ENCODE peak calls at places on chromosomes 11 and 22, in six cellular contexts. J is testis, G is epithelial cell of esophagus, O is AG04450, A is esophagus squamous epithelium, L is HFF-Myc. U is an unnamed sample.

GRCh38 chr11:18452927-18453326 is 2.7 kb upstream of the LDHAL6A start:
- DNase-seq in J (no peak), G (peak; percentile 44), O (no peak), A (no peak), L (no peak), U (peak; percentile 26)

GRCh38 chr11:67506426-67507032 is 1.4 kb upstream of the PITPNM1 start:
- DNase-seq in J (no peak), G (no peak), O (no peak), A (no peak), L (no peak), U (no peak)

GRCh38 chr11:44096360-44097188 is 1.1 kb downstream of the EXT2 start:
- DNase-seq in J (no peak), G (peak; percentile 94), O (no peak), A (no peak), L (no peak), U (peak; percentile 46)

GRCh38 chr22:22400964-22401363 is 107.6 kb downstream of the ZNF280B start:
- DNase-seq in J (no peak), G (no peak), O (no peak), A (no peak), L (no peak), U (no peak)

GRCh38 chr11:61830318-61831105 is 2.4 kb downstream of the FADS2 start:
- DNase-seq in J (peak; percentile 59), G (no peak), O (no peak), A (no peak), L (no peak), U (peak; percentile 61)

GRCh38 chr11:29447821-29448220 is 569.0 kb downstream of the KCNA4 start:
- DNase-seq in J (no peak), G (no peak), O (no peak), A (no peak), L (no peak), U (no peak)

GRCh38 chr11:89436071-89436470 is 55.1 kb downstream of the NOX4 start:
- DNase-seq in J (no peak), G (peak; percentile 84), O (peak; percentile 7), A (no peak), L (peak; percentile 3), U (peak; percentile 24)

GRCh38 chr22:44193537-44193896 is 12.8 kb downstream of the PARVG start:
- DNase-seq in J (no peak), G (peak; percentile 22), O (no peak), A (no peak), L (no peak), U (no peak)

GRCh38 chr11:131423715-131424114 is 53.3 kb downstream of the NTM start:
- DNase-seq in J (no peak), G (peak; percentile 94), O (no peak), A (no peak), L (no peak), U (no peak)

GRCh38 chr11:92304271-92304670 is 79.7 kb downstream of the FAT3 start:
- DNase-seq in J (no peak), G (no peak), O (no peak), A (no peak), L (no peak), U (no peak)

GRCh38 chr11:96969251-96969650 is 579.4 kb downstream of the JRKL start:
- DNase-seq in J (no peak), G (peak; percentile 27), O (no peak), A (no peak), L (no peak), U (no peak)

GRCh38 chr11:130555251-130555841 is 106.9 kb downstream of the ADAMTS15 start:
- DNase-seq in J (no peak), G (no peak), O (no peak), A (no peak), L (no peak), U (peak; percentile 68)

GRCh38 chr11:69172674-69173073 is 16.9 kb downstream of the SMIM38 start:
- DNase-seq in J (no peak), G (peak; percentile 45), O (no peak), A (no peak), L (no peak), U (no peak)

DNA sequence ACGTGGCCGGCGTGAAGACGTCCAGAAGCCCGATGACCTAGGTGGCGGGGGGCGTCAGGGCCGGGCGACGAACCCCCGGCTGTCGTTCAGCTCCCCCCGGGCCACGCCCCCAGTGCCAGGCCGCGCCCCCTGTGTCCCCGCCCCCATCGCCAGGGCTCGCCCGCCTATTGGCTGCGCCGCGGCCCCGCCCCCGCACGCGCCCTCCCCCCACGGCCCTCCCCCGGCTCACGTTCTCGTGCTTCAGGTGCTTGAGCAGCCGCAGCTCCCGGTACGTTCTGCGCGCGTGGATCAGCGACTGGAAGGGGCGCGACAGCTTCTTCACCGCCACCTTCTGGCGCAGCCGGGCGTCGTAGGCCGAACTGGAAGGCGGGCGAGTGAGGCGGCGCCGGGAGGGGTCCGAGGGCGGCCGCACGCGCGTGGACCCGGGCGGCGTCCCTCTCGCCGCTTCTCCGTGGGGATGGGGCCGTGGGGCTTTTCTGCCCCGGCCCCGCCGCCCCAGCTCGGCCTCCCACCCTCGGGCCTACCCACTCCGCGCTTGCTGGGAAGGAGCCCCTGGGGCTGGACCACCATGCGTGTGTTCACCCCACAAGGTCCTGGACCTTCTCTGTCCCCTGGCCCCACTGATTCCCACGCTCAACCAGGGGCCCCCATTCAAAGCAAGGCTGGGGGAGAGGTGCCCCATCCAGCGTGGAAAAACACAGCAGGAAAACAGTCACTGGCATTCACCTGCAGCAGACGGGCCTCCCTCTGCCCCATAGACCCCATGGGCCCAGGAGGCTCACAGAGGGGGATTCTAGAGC is 2.4 kb downstream of the MAPK11 start:
- DNase-seq in J (peak; percentile 81), G (peak; percentile 80), O (no peak), A (no peak), L (no peak), U (peak; percentile 43)
- H3K4me3 ChIP-seq in J (peak overlapping the region; percentile 47), G (peak overlapping the region; percentile 13), O (peak overlapping the region; percentile 54), A (no peak overlapping the region), L (peak overlapping the region; percentile 19), U (peak overlapping the region; percentile 62)

DNA sequence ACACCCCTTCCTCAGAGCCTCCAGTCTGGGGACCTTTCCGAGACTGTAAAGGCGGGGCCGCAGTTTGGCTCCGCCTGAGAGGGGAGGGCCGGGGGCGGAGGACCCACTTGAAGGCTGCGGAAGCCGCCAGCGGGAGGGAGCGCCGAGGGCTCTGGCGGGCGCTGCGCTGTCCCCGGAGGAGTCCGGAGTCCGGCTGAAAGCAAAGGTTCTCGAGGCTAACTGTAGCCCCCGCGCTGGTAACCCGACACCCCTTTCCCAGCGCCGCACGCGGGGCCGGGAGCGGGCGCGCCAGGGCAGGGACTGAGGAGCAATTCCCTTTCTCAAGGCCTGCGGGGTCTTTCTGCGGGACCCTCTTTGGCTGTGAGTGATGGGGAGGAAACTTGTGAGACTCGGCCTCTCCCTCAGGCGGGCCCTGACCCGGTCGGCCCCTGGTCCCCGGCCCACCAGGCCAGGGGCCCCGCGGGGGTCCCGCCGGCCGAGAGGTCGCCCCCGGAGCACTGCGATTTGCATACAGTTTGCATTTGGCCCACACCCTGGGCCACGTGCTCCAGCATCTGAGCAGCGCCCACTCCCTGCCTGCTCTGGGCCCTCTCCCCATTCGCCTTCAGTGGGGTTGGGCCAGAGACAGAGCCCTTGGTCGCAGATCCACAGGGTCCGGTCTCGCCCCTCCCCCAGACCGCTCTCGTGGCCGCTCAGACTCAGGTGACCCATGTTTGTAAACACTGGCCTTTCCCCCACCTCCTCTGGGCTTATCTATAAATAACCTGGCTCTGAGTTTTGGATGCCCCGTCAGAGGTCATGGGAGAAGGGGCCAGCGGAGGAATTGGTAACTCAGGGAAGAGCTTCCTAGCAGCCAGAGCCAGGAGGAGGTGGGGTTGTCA is 519 bp upstream of the ART5 start:
- DNase-seq in J (peak; percentile 80), G (peak; percentile 77), O (peak; percentile 26), A (no peak), L (peak; percentile 12), U (peak; percentile 66)
- TF ChIP-seq CTCF in J (no peak), G (no peak), O (no peak), A (no peak), L (no peak), U (no peak)

GRCh38 chr11:125892994-125893393 is 5.5 kb downstream of the HYLS1 start:
- DNase-seq in J (no peak), G (no peak), O (no peak), A (no peak), L (no peak), U (no peak)
- H3K4me3 ChIP-seq in J (no peak overlapping the region), G (no peak overlapping the region), O (no peak overlapping the region), A (no peak overlapping the region), L (no peak overlapping the region), U (no peak overlapping the region)

DNA sequence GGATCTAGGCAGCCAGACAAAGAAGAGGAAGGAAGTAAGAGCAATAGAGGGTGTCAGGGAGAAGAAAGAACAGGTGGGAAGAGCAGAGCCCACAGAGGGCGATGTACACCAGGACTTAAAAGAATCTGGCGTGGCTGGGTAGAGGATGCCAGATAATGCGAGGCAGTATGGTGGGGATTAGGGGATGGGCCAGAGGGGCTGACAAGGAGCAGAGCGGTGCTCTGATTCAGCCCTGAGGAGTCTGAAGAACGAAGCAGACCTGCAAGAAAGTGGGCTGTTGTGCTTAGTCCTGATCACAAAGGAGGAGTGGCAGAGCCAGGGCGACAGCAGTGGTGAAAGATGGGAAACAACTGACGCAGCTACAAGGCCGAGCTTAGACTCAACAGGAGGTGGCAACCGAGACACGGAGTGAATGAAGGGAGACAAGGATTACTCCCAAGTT is 163.7 kb downstream of the LARGE1 start:
- DNase-seq in J (no peak), G (no peak), O (no peak), A (no peak), L (no peak), U (no peak)
- TF ChIP-seq CTCF in J (no peak), G (no peak), O (no peak), A (no peak), L (no peak), U (no peak)